ENCODE peak calls at places on chromosomes 12 and 14, in four cellular contexts. Z is psoas muscle, X is transverse colon, H is tibial artery. O is an unnamed sample.

GRCh38 chr12:89636776-89637160 is 71.9 kb downstream of the ATP2B1 start:
- DNase-seq in Z (no peak), H (no peak), X (no peak), O (no peak)

GRCh38 chr12:51189790-51190355 is 16.9 kb upstream of the TFCP2 start:
- DNase-seq in X (no peak), Z (no peak), H (no peak), O (no peak)

GRCh38 chr14:30770376-30770775 is 104.0 kb upstream of the COCH start:
- DNase-seq in X (no peak), H (no peak), Z (no peak), O (no peak)

GRCh38 chr12:124441443-124442190 is 125.8 kb downstream of the NCOR2 start:
- DNase-seq in X (no peak), Z (no peak), H (no peak), O (peak; percentile 72)

GRCh38 chr12:52189376-52190174 is 2.2 kb downstream of the KRT80 start:
- DNase-seq in Z (no peak), X (no peak), H (no peak), O (no peak)

GRCh38 chr12:103505371-103506236 is 9.8 kb upstream of the C12orf42 start:
- DNase-seq in H (no peak), X (no peak), Z (no peak), O (no peak)

GRCh38 chr12:114851981-114852380 is 168.0 kb upstream of the TBX3 start:
- DNase-seq in Z (no peak), H (no peak), X (no peak), O (no peak)

GRCh38 chr14:46048127-46048526 is 603.5 kb downstream of the RPL10L start:
- DNase-seq in Z (no peak), H (no peak), X (no peak), O (no peak)

GRCh38 chr14:89540009-89540829 is 123.2 kb upstream of the FOXN3 start:
- DNase-seq in Z (no peak), H (no peak), X (no peak), O (no peak)

DNA sequence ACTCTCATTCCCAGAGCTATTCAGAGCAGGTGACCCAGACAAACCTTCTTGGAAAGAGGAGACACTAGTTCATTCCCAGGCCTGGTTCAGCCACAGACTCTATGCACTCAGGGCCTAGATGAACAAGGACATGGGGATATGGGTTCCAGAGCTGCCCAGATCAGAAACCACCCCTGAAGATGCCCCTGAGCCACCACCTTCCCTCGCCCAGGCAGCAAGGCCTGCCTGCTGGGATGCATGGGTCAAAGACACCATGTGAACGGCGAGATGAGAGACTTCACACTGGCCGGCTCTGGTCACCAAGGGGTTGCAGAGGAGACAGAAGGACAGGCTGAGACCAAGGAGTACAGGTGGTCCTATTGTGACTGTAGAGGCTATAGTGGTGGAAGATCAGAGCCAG is 4.1 kb downstream of the SERPINA12 start:
- DNase-seq in X (no peak), Z (no peak), H (no peak), O (no peak)
- H3K27me3 ChIP-seq in X (no peaks in the 10 kb centered on the region), Z (no peaks in the 10 kb centered on the region), H (no peaks in the 10 kb centered on the region), O (peaks cover 3% of the 10 kb centered on the region)

DNA sequence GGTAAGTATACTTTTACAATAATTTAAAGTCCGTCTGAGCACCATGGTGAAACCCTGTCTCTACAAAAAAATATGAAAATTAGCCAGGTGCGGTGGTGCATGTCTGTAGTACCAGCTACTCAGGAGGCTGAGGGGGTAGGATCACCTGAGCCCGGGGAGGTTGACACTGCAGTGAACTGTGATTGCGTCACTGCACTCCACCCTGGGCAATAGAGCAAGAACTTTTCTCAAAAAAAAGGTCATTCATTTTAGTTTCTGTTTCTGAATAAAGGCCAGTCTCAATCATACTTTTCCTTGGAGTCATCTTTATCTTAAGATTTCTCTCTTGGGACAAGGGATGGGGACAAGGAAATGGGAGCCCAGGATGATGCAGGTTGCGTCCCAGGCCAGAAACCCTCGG is 12.9 kb downstream of the ANKRD13A start:
- DNase-seq in Z (no peak), X (peak; percentile 65), H (no peak), O (no peak)
- H3K27ac ChIP-seq in Z (no peak overlapping the region), X (peak overlapping the region; percentile 22), H (no peak overlapping the region), O (no peak overlapping the region)

GRCh38 chr12:45462506-45462905 is 246.6 kb downstream of the ANO6 start:
- DNase-seq in X (no peak), Z (no peak), H (no peak), O (no peak)
- TF ChIP-seq CTCF in X (no peak), Z (no peak), H (no peak), O (no peak)

DNA sequence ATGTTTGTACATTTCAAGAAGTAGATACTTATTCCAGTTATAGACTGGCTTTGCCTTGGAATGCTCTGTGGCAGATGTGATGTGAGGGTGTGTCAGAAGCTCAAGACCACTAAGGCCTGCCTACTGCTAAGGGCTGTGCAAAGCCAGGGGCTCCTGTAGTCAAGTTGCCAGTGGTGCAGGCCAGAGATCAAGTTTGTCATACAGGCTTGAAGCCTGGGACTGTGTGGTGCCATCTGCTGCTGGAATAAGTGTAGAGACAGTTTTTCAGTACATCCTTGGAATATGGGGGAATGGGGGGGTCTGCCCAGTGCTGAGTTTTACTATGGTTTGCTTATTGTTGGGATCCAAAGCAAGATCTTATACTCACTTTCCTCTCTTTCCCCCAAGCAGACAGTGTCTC is 649.9 kb upstream of the FOXG1 start:
- DNase-seq in X (no peak), Z (no peak), H (no peak), O (no peak)
- H3K27me3 ChIP-seq in X (no peaks in the 10 kb centered on the region), Z (no peaks in the 10 kb centered on the region), H (no peaks in the 10 kb centered on the region), O (no peaks in the 10 kb centered on the region)

DNA sequence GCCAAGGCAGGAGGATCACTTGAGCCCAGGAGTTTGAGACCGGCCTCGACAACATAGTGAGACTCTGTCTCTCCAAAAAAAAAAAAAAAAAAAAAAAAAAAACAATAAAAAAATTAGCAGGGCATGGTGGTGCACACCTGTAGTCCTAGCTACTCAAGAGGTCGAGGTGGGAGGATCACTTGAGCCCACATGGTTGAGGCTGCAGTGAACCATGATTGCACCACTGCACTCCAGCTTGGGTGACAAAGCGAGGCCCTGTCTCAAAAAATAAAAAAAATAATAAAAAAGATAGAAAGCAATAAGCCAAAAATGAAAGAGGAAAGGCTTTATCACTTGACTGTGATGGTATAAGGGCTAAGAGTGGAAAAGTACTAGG is 10.2 kb upstream of the PEBP1 start:
- DNase-seq in H (no peak), Z (no peak), X (no peak), O (no peak)
- H3K27ac ChIP-seq in H (no peak overlapping the region), Z (no peak overlapping the region), X (peak overlapping the region; percentile 54), O (no peak overlapping the region)

DNA sequence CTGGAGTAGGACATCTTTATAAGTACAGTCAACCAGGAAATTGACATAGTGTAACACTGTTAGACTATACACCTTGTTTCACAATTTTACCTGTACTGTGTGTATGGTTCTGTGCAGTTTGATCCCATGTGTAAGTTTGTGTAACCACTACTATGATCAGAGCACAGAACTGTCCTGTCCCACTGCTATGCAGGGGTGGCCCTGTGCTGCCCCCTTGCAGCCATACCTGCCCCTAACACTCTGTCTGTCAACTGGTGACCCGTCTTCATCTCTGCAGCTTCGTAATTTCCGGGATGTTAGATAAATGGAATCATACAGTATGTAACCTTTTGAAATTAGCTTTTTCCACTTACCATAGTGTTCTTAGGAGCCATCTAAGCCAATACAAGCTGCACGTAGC is 58.7 kb upstream of the RD3L start:
- DNase-seq in Z (no peak), X (no peak), H (no peak), O (no peak)
- TF ChIP-seq CTCF in Z (no peak), X (no peak), H (no peak), O (no peak)

GRCh38 chr14:54256156-54256555 is 140.7 kb upstream of the CDKN3 start:
- DNase-seq in X (no peak), H (no peak), Z (no peak), O (no peak)

GRCh38 chr14:54257424-54257823 is 139.4 kb upstream of the CDKN3 start:
- DNase-seq in Z (no peak), X (no peak), H (no peak), O (no peak)

GRCh38 chr14:54258382-54258781 is 138.4 kb upstream of the CDKN3 start:
- DNase-seq in X (no peak), Z (no peak), H (no peak), O (no peak)

GRCh38 chr14:54259821-54260220 is 137.0 kb upstream of the CDKN3 start:
- DNase-seq in H (no peak), X (no peak), Z (no peak), O (no peak)

GRCh38 chr14:54261283-54261682 is 135.5 kb upstream of the CDKN3 start:
- DNase-seq in H (no peak), X (no peak), Z (no peak), O (no peak)
- H3K27me3 ChIP-seq in H (no peaks in the 10 kb centered on the region), X (no peaks in the 10 kb centered on the region), Z (no peaks in the 10 kb centered on the region), O (peaks cover 21% of the 10 kb centered on the region)

GRCh38 chr14:67673451-67673850 is 981 bp downstream of the VTI1B start:
- DNase-seq in H (no peak), Z (no peak), X (no peak), O (no peak)
- H3K27ac ChIP-seq in H (peak overlapping the region; percentile 96), Z (peak overlapping the region; percentile 99), X (peak overlapping the region; percentile 93), O (no peak overlapping the region)

O was measured in AG04450.